ENCODE peak calls at places on chromosomes 5 and 9, in six cellular contexts. I is IMR-90, H is trophoblast cell, A is neuronal stem cell, X is H1, W is mesenchymal stem cell. N is an unnamed sample.

GRCh38 chr5:112208699-112209615 is 210.1 kb downstream of the EPB41L4A start:
- DNase-seq in H (no peak), A (no peak), I (peak), W (peak), X (no peak), N (no peak)

GRCh38 chr9:84899326-84899725 is 229.8 kb downstream of the NTRK2 start:
- DNase-seq in A (no peak), H (no peak), W (no peak), I (no peak), X (no peak), N (no peak)

GRCh38 chr9:121577201-121577600 is 74.2 kb upstream of the DAB2IP start:
- DNase-seq in A (no peak), X (no peak), W (no peak), H (no peak), I (no peak), N (no peak)

GRCh38 chr5:157172408-157172807 is 6.3 kb upstream of the GARIN3 start:
- DNase-seq in A (no peak), X (no peak), H (no peak), W (no peak), I (no peak), N (no peak)

GRCh38 chr9:2413196-2413840 is 208.3 kb upstream of the VLDLR start:
- DNase-seq in H (no peak), W (no peak), X (no peak), I (no peak), A (no peak), N (no peak)

GRCh38 chr5:139648205-139649081 is at the start of gene CXXC5:
- DNase-seq in H (peak), A (peak), X (peak), I (peak), W (peak), N (peak)

GRCh38 chr5:105503950-105504349 is 1941.4 kb upstream of the NUDT12 start:
- DNase-seq in I (peak), A (no peak), X (no peak), H (no peak), W (no peak), N (no peak)

GRCh38 chr5:168413062-168413461 is 73.2 kb upstream of the RARS1 start:
- DNase-seq in W (no peak), A (no peak), X (no peak), I (no peak), H (no peak), N (no peak)

GRCh38 chr9:123938401-123938800 is 8.5 kb upstream of the DENND1A start:
- DNase-seq in I (no peak), A (no peak), W (no peak), H (no peak), X (no peak), N (no peak)

GRCh38 chr9:120934271-120934670 is 7.7 kb upstream of the TRAF1 start:
- DNase-seq in X (no peak), A (no peak), I (no peak), H (no peak), W (no peak), N (no peak)

GRCh38 chr5:171617268-171617667 is 168.3 kb upstream of the SMIM23 start:
- DNase-seq in A (no peak), H (no peak), I (no peak), X (no peak), W (no peak), N (no peak)

GRCh38 chr5:146815423-146815822 is 63.1 kb downstream of the PPP2R2B start:
- DNase-seq in W (no peak), X (no peak), H (no peak), A (no peak), I (no peak), N (no peak)

GRCh38 chr9:131530546-131530929 is 525 bp downstream of the UCK1 start:
- DNase-seq in I (peak), H (peak), A (peak), W (peak), X (peak), N (no peak)
- H2BK120ac ChIP-seq in I (no peak), H (peak), A (no peak), W (peak), X (no peak), N (no peak)

DNA sequence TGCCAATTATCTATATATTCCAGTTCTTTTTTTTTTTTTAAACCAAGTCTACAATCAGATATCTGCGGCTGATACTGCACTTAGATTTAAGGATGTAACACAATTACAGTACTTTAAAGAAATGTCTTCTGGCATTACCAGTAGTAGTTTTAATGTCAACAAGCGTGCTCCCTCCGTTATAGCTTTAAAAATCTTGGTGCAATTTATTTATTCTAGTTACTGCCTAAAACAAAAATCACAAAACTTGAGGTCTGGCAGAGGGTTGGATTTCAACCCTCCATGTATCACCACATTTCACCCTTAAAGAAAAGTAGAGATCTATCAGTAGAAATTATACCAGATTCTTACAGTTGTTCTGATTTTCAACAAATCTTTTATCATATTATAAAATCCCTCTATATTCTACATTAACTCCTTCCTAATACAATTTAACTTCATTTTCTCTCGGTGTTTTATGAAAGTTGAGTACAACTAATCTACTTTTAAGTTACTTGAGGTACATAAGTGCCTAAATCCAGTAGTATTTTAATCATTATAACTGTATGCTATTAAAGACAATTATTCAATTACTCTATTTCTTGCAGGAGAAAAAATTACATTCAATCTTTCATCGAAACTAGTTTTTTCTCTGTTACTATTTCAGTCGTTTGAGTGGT is 2.0 kb upstream of the RICTOR start:
- DNase-seq in A (no peak), H (no peak), X (no peak), W (no peak), I (no peak), N (no peak)
- H2AFZ ChIP-seq in A (no peak), H (no peak), X (no peak), W (no peak), I (no peak), N (no peak)

GRCh38 chr5:109619661-109620060 is 70.1 kb upstream of the MAN2A1 start:
- DNase-seq in H (no peak), X (no peak), A (no peak), W (no peak), I (no peak), N (no peak)
- H2BK120ac ChIP-seq in H (no peak), X (no peak), A (no peak), W (no peak), I (no peak), N (peak)

GRCh38 chr5:160511280-160511929 is 89.8 kb downstream of the PTTG1 start:
- DNase-seq in H (no peak), X (no peak), A (no peak), W (no peak), I (no peak), N (no peak)
- H2AFZ ChIP-seq in H (no peak), X (no peak), A (no peak), W (no peak), I (peak), N (no peak)

GRCh38 chr9:16870606-16871357 is at the start of gene BNC2:
- DNase-seq in I (peak), A (peak), W (peak), H (no peak), X (peak), N (peak)
- H2BK120ac ChIP-seq in I (peak), A (no peak), W (peak), H (peak), X (no peak), N (no peak)

DNA sequence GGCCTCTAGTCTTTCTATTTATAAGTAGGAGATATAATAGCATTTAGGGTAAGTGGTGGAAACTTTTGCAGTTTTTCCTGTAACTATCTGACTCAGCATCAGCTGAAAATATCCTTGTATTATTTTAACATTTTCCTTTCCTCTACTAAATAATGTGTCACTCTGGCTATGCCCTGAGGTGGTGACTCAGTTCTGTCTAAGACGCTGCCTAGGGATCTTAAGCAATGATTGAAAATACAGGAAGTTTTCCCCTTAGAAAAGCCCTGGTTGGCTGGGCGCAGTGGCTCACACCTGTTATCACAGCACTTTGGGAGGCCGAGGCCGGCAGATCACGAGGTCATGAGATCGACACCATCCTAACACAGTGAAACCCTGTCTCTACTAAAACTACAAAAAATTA is 9.3 kb upstream of the EDIL3 start:
- DNase-seq in H (no peak), A (no peak), I (peak), W (peak), X (no peak), N (no peak)
- H2AFZ ChIP-seq in H (no peak), A (no peak), I (no peak), W (no peak), X (no peak), N (no peak)

DNA sequence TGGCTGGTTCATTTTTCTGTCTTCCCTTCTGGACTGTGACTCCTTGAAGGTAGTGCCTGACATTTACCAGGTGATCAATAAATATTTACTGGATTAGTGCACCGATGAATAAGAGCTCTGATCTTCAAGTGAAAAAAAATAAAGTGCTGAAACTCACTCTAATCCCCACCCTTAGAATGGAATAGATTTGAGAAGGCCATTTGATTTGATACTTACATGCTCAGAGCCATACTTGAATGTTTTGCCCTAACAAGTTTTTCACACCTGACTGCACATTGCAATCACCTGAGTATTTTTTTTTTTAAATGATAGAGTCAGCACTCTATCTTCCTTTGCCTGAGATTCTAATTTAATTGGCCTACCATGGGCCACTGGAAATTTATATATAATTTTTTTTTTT is 105.7 kb downstream of the LRRC70 start:
- DNase-seq in H (no peak), I (no peak), A (no peak), W (no peak), X (no peak), N (no peak)
- H2BK120ac ChIP-seq in H (no peak), I (no peak), A (no peak), W (no peak), X (no peak), N (no peak)

GRCh38 chr9:136484153-136485048 is 1.6 kb upstream of the SEC16A start:
- DNase-seq in H (no peak), X (no peak), I (no peak), W (no peak), A (no peak), N (no peak)
- H2AFZ ChIP-seq in H (peak), X (no peak), I (peak), W (peak), A (peak), N (no peak)

GRCh38 chr5:141843156-141843927 is 34.9 kb downstream of the PCDH1 start:
- DNase-seq in H (peak), X (no peak), W (peak), I (peak), A (no peak), N (peak)
- H2BK120ac ChIP-seq in H (no peak), X (no peak), W (peak), I (peak), A (no peak), N (no peak)

DNA sequence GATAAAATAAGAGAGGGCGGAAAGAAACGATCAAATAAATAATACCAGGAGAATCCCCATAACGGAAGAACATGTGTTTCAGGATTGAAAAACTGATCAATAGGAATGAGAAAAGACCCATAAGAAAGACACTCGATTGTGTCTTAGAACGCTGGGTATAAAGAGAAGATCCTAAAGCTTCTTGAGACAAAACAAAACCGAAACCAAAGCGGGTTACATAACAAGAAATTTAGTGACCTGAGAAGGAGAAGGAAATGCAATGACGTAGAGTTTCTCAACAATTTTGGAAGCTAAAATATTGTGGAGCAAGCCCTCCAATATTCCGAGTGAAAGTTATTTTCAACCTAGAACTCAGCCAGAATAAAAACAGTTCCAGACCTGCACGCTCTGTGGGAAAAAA is 81.8 kb upstream of the FREM1 start:
- DNase-seq in X (no peak), A (no peak), I (no peak), W (no peak), H (no peak), N (no peak)
- H2AFZ ChIP-seq in X (peak), A (peak), I (no peak), W (no peak), H (no peak), N (peak)